ENCODE peak calls at places on chromosomes 12 and 14, in seven cellular contexts. One of them, this sample, is unnamed.

GRCh38 chr14:81523616-81524015 is 10.0 kb downstream of the SEL1L start:
- DNase-seq in heart left ventricle: no peak
- DNase-seq in A549: no peak
- DNase-seq in ACHN: no peak
- DNase-seq in neural progenitor cell: no peak
- DNase-seq in natural killer cell: no peak
- DNase-seq in HFFc6: no peak
- DNase-seq in this sample: no peak

GRCh38 chr12:112347521-112347920 is 34.7 kb downstream of the HECTD4 start:
- DNase-seq in heart left ventricle: no peak
- DNase-seq in HFFc6: peak; percentile 82
- DNase-seq in A549: no peak
- DNase-seq in natural killer cell: no peak
- DNase-seq in ACHN: no peak
- DNase-seq in neural progenitor cell: no peak
- DNase-seq in this sample: peak; percentile 27

GRCh38 chr14:92657457-92658142 is 90.8 kb downstream of the LGMN start:
- DNase-seq in A549: no peak
- DNase-seq in HFFc6: no peak
- DNase-seq in neural progenitor cell: no peak
- DNase-seq in ACHN: no peak
- DNase-seq in natural killer cell: no peak
- DNase-seq in heart left ventricle: peak; percentile 54
- DNase-seq in this sample: no peak

GRCh38 chr14:58071341-58071740 is 80.7 kb downstream of the ARMH4 start:
- DNase-seq in HFFc6: no peak
- DNase-seq in heart left ventricle: no peak
- DNase-seq in natural killer cell: no peak
- DNase-seq in A549: no peak
- DNase-seq in neural progenitor cell: no peak
- DNase-seq in ACHN: no peak
- DNase-seq in this sample: no peak

GRCh38 chr12:47346251-47347019 is 266.7 kb upstream of the AMIGO2 start:
- DNase-seq in neural progenitor cell: no peak
- DNase-seq in heart left ventricle: no peak
- DNase-seq in natural killer cell: no peak
- DNase-seq in HFFc6: no peak
- DNase-seq in ACHN: no peak
- DNase-seq in A549: peak; percentile 32
- DNase-seq in this sample: peak; percentile 14

GRCh38 chr12:132807295-132808222 is 21.1 kb downstream of the GOLGA3 start:
- DNase-seq in neural progenitor cell: no peak
- DNase-seq in natural killer cell: no peak
- DNase-seq in ACHN: peak; percentile 14
- DNase-seq in heart left ventricle: no peak
- DNase-seq in HFFc6: no peak
- DNase-seq in A549: no peak
- DNase-seq in this sample: peak; percentile 58

GRCh38 chr12:53383258-53383657 is 3.3 kb downstream of the SP1 start:
- DNase-seq in heart left ventricle: no peak
- DNase-seq in ACHN: no peak
- DNase-seq in HFFc6: no peak
- DNase-seq in neural progenitor cell: no peak
- DNase-seq in natural killer cell: no peak
- DNase-seq in A549: no peak
- DNase-seq in this sample: no peak

GRCh38 chr12:90407841-90408240 is 547.1 kb downstream of the CCER1 start:
- DNase-seq in A549: no peak
- DNase-seq in neural progenitor cell: peak; percentile 18
- DNase-seq in natural killer cell: no peak
- DNase-seq in ACHN: no peak
- DNase-seq in HFFc6: no peak
- DNase-seq in heart left ventricle: no peak
- DNase-seq in this sample: no peak

This sample was measured in GM03348.